ENCODE peak calls at places on chromosomes 6 and 20, in seven cellular contexts. W is HCT116, U is H1, Y is ovary, K is breast epithelium, S is uterus, D is IMR-90. B is an unnamed sample.

GRCh38 chr6:72283571-72283970 is 338.3 kb upstream of the KCNQ5 start:
- DNase-seq in K (no peak), U (no peak), S (no peak), Y (no peak), D (no peak), W (no peak), B (no peak)

GRCh38 chr6:131281471-131282270 is 146.4 kb downstream of the AKAP7 start:
- DNase-seq in W (no peak), K (peak), Y (no peak), U (no peak), S (no peak), D (peak), B (peak)

GRCh38 chr6:80523029-80523428 is 416.6 kb downstream of the BCKDHB start:
- DNase-seq in U (no peak), D (no peak), Y (no peak), W (no peak), K (no peak), S (no peak), B (no peak)

GRCh38 chr6:32410906-32411305 is 3.9 kb upstream of the BTNL2 start:
- DNase-seq in Y (no peak), S (no peak), W (no peak), U (no peak), D (no peak), K (no peak), B (no peak)

GRCh38 chr6:151891524-151891923 is 84.0 kb downstream of the ESR1 start:
- DNase-seq in U (no peak), K (no peak), Y (no peak), W (no peak), S (no peak), D (no peak), B (no peak)

GRCh38 chr6:108518714-108519576 is 41.8 kb upstream of the FOXO3 start:
- DNase-seq in U (no peak), D (peak), W (peak), S (no peak), K (no peak), Y (no peak), B (no peak)

GRCh38 chr20:45798935-45799642 is 7.3 kb downstream of the DNTTIP1 start:
- DNase-seq in D (peak), W (no peak), Y (peak), K (no peak), S (peak), U (peak), B (no peak)

GRCh38 chr6:83192456-83192855 is 609 bp downstream of the PGM3 start:
- DNase-seq in S (no peak), D (no peak), W (no peak), Y (no peak), K (no peak), U (no peak), B (no peak)

GRCh38 chr6:169141706-169142705 is 111.6 kb downstream of the THBS2 start:
- DNase-seq in S (peak), D (peak), K (no peak), Y (no peak), W (no peak), U (no peak), B (peak)

GRCh38 chr6:15280961-15281360 is 35.1 kb downstream of the JARID2 start:
- DNase-seq in S (no peak), U (no peak), W (no peak), Y (no peak), D (no peak), K (no peak), B (no peak)

GRCh38 chr20:48599106-48599747 is 228.6 kb downstream of the PREX1 start:
- DNase-seq in U (no peak), S (no peak), K (no peak), W (no peak), Y (no peak), D (no peak), B (no peak)

GRCh38 chr6:78308025-78308424 is 559.3 kb upstream of the IRAK1BP1 start:
- DNase-seq in D (no peak), W (peak), U (no peak), K (no peak), S (no peak), Y (no peak), B (no peak)

GRCh38 chr6:35363293-35363750 is 21.0 kb downstream of the PPARD start:
- DNase-seq in W (no peak), S (no peak), K (no peak), D (peak), Y (no peak), U (no peak), B (no peak)

GRCh38 chr20:10939297-10939949 is 265.6 kb upstream of the JAG1 start:
- DNase-seq in U (no peak), K (no peak), W (no peak), D (peak), S (no peak), Y (no peak), B (no peak)

GRCh38 chr20:54123587-54124180 is 50.1 kb downstream of the CYP24A1 start:
- DNase-seq in D (peak), Y (no peak), S (peak), U (peak), K (peak), W (peak), B (peak)

GRCh38 chr20:36653456-36653855 is 7.5 kb upstream of the SLA2 start:
- DNase-seq in D (no peak), W (no peak), Y (no peak), U (no peak), S (no peak), K (no peak), B (peak)

GRCh38 chr6:33813960-33814662 is 10.3 kb upstream of the MLN start:
- DNase-seq in U (no peak), D (no peak), K (no peak), S (no peak), Y (no peak), W (no peak), B (no peak)

GRCh38 chr6:18091382-18091781 is 31.1 kb downstream of the NHLRC1 start:
- DNase-seq in U (no peak), K (no peak), D (no peak), S (no peak), Y (no peak), W (no peak), B (no peak)

GRCh38 chr6:119226089-119226488 is 123.5 kb downstream of the MAN1A1 start:
- DNase-seq in K (no peak), D (no peak), W (no peak), Y (no peak), U (no peak), S (no peak), B (no peak)

GRCh38 chr6:166940643-166941068 is 15.7 kb downstream of the RNASET2 start:
- DNase-seq in W (peak), U (no peak), S (no peak), Y (no peak), D (peak), K (peak), B (no peak)

GRCh38 chr6:106568518-106568917 is 60.8 kb downstream of the RTN4IP1 start:
- DNase-seq in D (peak), W (no peak), U (no peak), K (no peak), Y (no peak), S (no peak), B (no peak)

GRCh38 chr20:5531318-5532081 is 214.7 kb upstream of the PROKR2 start:
- DNase-seq in Y (peak), U (no peak), D (peak), S (no peak), K (no peak), W (no peak), B (peak)

GRCh38 chr6:170454512-170455285 is 98.4 kb downstream of the PSMB1 start:
- DNase-seq in U (no peak), Y (no peak), S (no peak), K (no peak), D (no peak), W (no peak), B (peak)

GRCh38 chr20:38127011-38127621 is 38.0 kb downstream of the TGM2 start:
- DNase-seq in W (peak), U (no peak), K (no peak), S (peak), D (peak), Y (peak), B (peak)

GRCh38 chr6:119323478-119323877 is 26.1 kb downstream of the MAN1A1 start:
- DNase-seq in D (no peak), Y (no peak), S (no peak), U (no peak), W (peak), K (no peak), B (no peak)

GRCh38 chr20:24830649-24831048 is 118.4 kb upstream of the CST7 start:
- DNase-seq in Y (no peak), U (no peak), S (no peak), D (no peak), W (no peak), K (no peak), B (no peak)

GRCh38 chr6:33936911-33937310 is 133.1 kb upstream of the MLN start:
- DNase-seq in U (no peak), S (no peak), W (no peak), K (no peak), Y (no peak), D (no peak), B (no peak)

GRCh38 chr20:49877254-49877990 is 37.9 kb downstream of the SPATA2 start:
- DNase-seq in D (no peak), S (no peak), Y (no peak), U (no peak), K (no peak), W (no peak), B (no peak)

GRCh38 chr6:133551847-133552331 is 310.7 kb downstream of the EYA4 start:
- DNase-seq in S (peak), U (no peak), D (peak), K (no peak), Y (peak), W (no peak), B (peak)

GRCh38 chr6:135105710-135106109 is 51.1 kb upstream of the HBS1L start:
- DNase-seq in D (no peak), Y (no peak), U (no peak), S (no peak), K (no peak), W (no peak), B (no peak)

DNA sequence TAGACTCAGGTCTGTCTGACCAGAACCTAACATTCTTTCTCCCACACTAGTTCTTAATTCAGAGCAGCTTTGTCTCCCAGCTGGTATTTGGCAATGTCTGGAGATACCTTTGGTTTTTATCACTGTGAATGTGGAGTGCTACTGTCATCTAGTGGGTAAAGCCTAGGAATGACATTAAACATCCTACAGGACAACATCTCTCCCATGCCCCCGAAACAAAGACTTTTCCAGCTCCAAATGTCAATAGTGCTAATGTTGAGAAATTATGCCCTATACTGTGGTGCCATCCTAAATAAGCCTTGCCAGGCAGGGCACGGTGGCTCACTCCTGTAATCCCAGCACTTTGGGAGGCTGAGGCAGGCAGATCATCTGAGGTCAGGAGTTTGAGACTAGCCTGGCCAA is 4.2 kb upstream of the TTPAL start:
- DNase-seq in U (no peak), D (peak), S (no peak), Y (no peak), W (no peak), K (no peak), B (no peak)
- H3K4me3 ChIP-seq in U (no peak), D (no peak), S (no peak), Y (no peak), W (no peak), K (no peak), B (no peak)

GRCh38 chr20:43590392-43591303 is at the start of gene IFT52:
- DNase-seq in U (peak), K (peak), D (peak), W (peak), Y (peak), S (peak), B (peak)
- TF ChIP-seq POLR2A in U (no peak), K (no peak), D (peak), W (peak), Y (peak), S (peak), B (no peak)

GRCh38 chr6:12621766-12622165 is 94.8 kb upstream of the PHACTR1 start:
- DNase-seq in U (no peak), Y (no peak), K (no peak), S (no peak), W (no peak), D (no peak), B (no peak)
- TF ChIP-seq CTCF in U (no peak), Y (no peak), K (no peak), S (no peak), W (no peak), D (no peak), B (no peak)

GRCh38 chr20:12203399-12203798 is 285.7 kb downstream of the BTBD3 start:
- DNase-seq in Y (no peak), S (no peak), D (no peak), W (no peak), U (no peak), K (no peak), B (no peak)

GRCh38 chr20:12201289-12201991 is 283.7 kb downstream of the BTBD3 start:
- DNase-seq in S (no peak), W (no peak), D (peak), U (no peak), Y (no peak), K (no peak), B (no peak)

GRCh38 chr20:12207875-12208274 is 290.2 kb downstream of the BTBD3 start:
- DNase-seq in W (peak), S (no peak), K (no peak), Y (no peak), D (peak), U (peak), B (no peak)

GRCh38 chr20:12199703-12200102 is 282.0 kb downstream of the BTBD3 start:
- DNase-seq in Y (no peak), S (no peak), W (no peak), D (no peak), K (no peak), U (no peak), B (no peak)

DNA sequence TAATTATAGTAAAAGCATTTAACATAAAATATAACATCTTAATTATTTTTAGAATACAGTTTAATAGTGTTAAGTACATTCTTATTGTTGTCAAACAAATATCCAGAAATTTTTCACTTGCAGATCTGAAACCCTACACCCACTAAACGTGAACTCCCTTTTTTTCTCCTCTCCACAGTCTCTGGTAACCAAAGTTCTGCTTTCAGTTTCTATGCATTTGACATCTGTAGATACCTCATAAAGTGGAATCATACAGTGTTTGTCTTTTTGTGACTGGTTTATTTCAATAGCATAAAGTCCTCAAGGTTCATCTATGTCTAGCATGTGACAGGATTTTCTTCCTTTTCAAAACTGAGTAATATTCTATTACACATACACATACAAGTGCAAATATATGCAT is 286.3 kb downstream of the BTBD3 start:
- DNase-seq in U (no peak), W (no peak), D (no peak), Y (no peak), S (no peak), K (no peak), B (no peak)
- H3K4me3 ChIP-seq in U (no peak), W (no peak), D (no peak), Y (no peak), S (no peak), K (no peak), B (no peak)